ENCODE peak calls at places on chromosomes 12 and 14, in ten cellular contexts. V is bronchial epithelial cell, G is omental fat pad, Y is fibroblast of lung, N is right atrium auricular region, O is GM10248, K is tibial nerve, L is HCT116, B is brain microvascular endothelial cell, A is A549. R is an unnamed sample.
A peak's percentile ranks its signal among the peaks of the same experiment; 100 is the strongest.

GRCh38 chr12:113214938-113215400 is 6.3 kb upstream of the TPCN1 start:
- DNase-seq in K (peak; percentile 86), G (no peak), A (peak; percentile 79), L (peak; percentile 93), V (peak; percentile 85), Y (peak; percentile 99), N (peak; percentile 92), O (no peak), B (peak; percentile 97), R (peak; percentile 97)

GRCh38 chr12:53972152-53972702 is 699 bp upstream of the HOXC11 start:
- DNase-seq in V (peak; percentile 4), L (no peak), K (no peak), Y (no peak), G (no peak), N (no peak), B (no peak), A (no peak), O (no peak), R (no peak)

GRCh38 chr14:89436274-89436656 is 19.2 kb upstream of the FOXN3 start:
- DNase-seq in V (no peak), O (no peak), L (no peak), B (no peak), G (no peak), Y (no peak), A (no peak), K (no peak), N (no peak), R (no peak)

GRCh38 chr12:4833511-4833910 is 76.2 kb upstream of the KCNA1 start:
- DNase-seq in V (no peak), G (no peak), K (no peak), Y (no peak), A (no peak), B (no peak), O (no peak), N (no peak), L (no peak), R (no peak)

GRCh38 chr14:106268013-106268727 is 741.8 kb downstream of the TMEM121 start:
- DNase-seq in K (no peak), B (no peak), N (no peak), L (no peak), A (no peak), G (no peak), O (peak; percentile 20), V (no peak), Y (no peak), R (no peak)

GRCh38 chr12:104671407-104672095 is 214.8 kb downstream of the CHST11 start:
- DNase-seq in A (peak; percentile 89), L (peak; percentile 93), Y (peak; percentile 81), N (peak; percentile 95), K (peak; percentile 81), O (peak; percentile 79), V (peak; percentile 94), B (peak; percentile 81), G (peak; percentile 92), R (peak; percentile 84)

GRCh38 chr12:19482551-19483109 is 43.3 kb downstream of the AEBP2 start:
- DNase-seq in L (no peak), V (peak; percentile 44), O (peak; percentile 53), N (no peak), K (no peak), Y (no peak), G (no peak), B (peak; percentile 36), A (no peak), R (no peak)

GRCh38 chr14:22770481-22771187 is 4.1 kb downstream of the OXA1L start:
- DNase-seq in G (no peak), A (no peak), L (no peak), O (no peak), N (no peak), Y (no peak), V (no peak), K (no peak), B (no peak), R (no peak)

GRCh38 chr12:32270818-32271710 is 128.3 kb upstream of the FGD4 start:
- DNase-seq in L (no peak), O (no peak), N (no peak), A (no peak), Y (peak; percentile 77), B (peak; percentile 42), V (peak; percentile 5), G (no peak), K (no peak), R (peak; percentile 36)

GRCh38 chr12:76478045-76478444 is 81.5 kb downstream of the OSBPL8 start:
- DNase-seq in A (no peak), N (no peak), Y (no peak), O (no peak), B (no peak), G (no peak), L (no peak), K (no peak), V (no peak), R (no peak)

GRCh38 chr12:95083938-95084337 is 10.5 kb upstream of the NR2C1 start:
- DNase-seq in K (peak; percentile 60), N (no peak), Y (peak; percentile 84), G (no peak), A (no peak), L (no peak), V (no peak), B (peak; percentile 32), O (no peak), R (peak; percentile 78)

GRCh38 chr12:127560041-127560478 is 706.9 kb upstream of the TMEM132C start:
- DNase-seq in Y (no peak), A (no peak), B (no peak), O (no peak), N (no peak), L (no peak), V (no peak), G (no peak), K (no peak), R (no peak)

GRCh38 chr12:56188786-56189335 is 422 bp downstream of the SMARCC2 start:
- DNase-seq in N (no peak), L (no peak), Y (no peak), O (peak; percentile 29), K (no peak), B (no peak), V (no peak), G (no peak), A (peak; percentile 36), R (no peak)

GRCh38 chr14:100562751-100563150 is 24.5 kb downstream of the BEGAIN start:
- DNase-seq in N (no peak), B (no peak), G (no peak), Y (no peak), A (no peak), O (no peak), V (no peak), L (no peak), K (no peak), R (no peak)

GRCh38 chr12:120669055-120669828 is 17.7 kb upstream of the MLEC start:
- DNase-seq in N (no peak), Y (peak; percentile 13), A (no peak), V (no peak), B (no peak), O (no peak), L (no peak), G (no peak), K (peak; percentile 14), R (no peak)

GRCh38 chr14:73457935-73458218 is 469 bp downstream of the NUMB start:
- DNase-seq in B (no peak), V (no peak), A (no peak), K (peak; percentile 29), N (no peak), O (no peak), L (no peak), G (no peak), Y (no peak), R (no peak)

GRCh38 chr12:90250766-90251165 is 542.1 kb upstream of the ATP2B1 start:
- DNase-seq in N (peak; percentile 61), O (peak; percentile 8), Y (peak; percentile 35), V (no peak), A (no peak), K (peak; percentile 64), B (no peak), L (no peak), G (no peak), R (peak; percentile 58)

GRCh38 chr12:57166971-57167371 is 19.6 kb upstream of the LRP1-AS start:
- DNase-seq in N (no peak), Y (peak; percentile 87), V (peak; percentile 96), L (no peak), K (no peak), O (no peak), B (peak; percentile 68), A (peak; percentile 90), G (no peak), R (peak; percentile 76)

GRCh38 chr14:20657216-20658211 is 16.0 kb upstream of the OR6S1 start:
- DNase-seq in K (no peak), L (peak; percentile 96), N (peak; percentile 11), Y (no peak), V (peak; percentile 76), B (peak; percentile 49), O (no peak), A (peak; percentile 83), G (no peak), R (no peak)
- TF ChIP-seq CTCF in K (no peak), L (peak; percentile 81), N (no peak), Y (no peak), V (peak; percentile 55), B (peak; percentile 37), O (no peak), A (peak; percentile 30), G (no peak), R (no peak)

DNA sequence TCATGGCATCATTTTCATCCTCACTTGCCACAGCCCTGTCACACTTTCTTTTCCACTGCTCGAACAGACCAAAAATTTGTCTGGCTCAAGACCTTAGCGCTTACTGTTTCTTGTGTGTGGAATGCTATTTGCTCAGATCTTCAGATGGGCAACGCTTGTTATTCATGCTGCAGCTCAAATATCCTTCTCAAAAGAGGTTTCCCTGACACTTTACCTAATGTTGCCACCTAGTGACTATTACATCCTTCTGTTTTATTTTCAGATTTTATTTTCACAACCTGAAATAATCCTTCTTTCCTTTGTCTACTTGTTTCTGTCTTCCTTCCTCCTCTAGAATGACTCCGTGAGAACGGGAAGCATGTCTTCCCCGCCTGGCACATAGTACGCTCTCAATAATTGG is 5.6 kb downstream of the FBXO33 start:
- DNase-seq in O (no peak), N (no peak), V (peak; percentile 55), L (no peak), G (no peak), Y (peak; percentile 71), K (no peak), A (no peak), B (peak; percentile 9), R (peak; percentile 73)
- TF ChIP-seq CTCF in O (peak; percentile 12), N (no peak), V (peak; percentile 22), L (peak; percentile 31), G (no peak), Y (peak; percentile 29), K (no peak), A (peak; percentile 54), B (peak; percentile 20), R (peak; percentile 28)

GRCh38 chr12:12796171-12796570 is 10.7 kb downstream of the APOLD1 start:
- DNase-seq in V (no peak), G (no peak), K (no peak), A (no peak), B (no peak), O (no peak), Y (no peak), N (no peak), L (no peak), R (no peak)
- TF ChIP-seq CTCF in V (no peak), G (no peak), K (no peak), A (no peak), B (no peak), O (no peak), Y (no peak), N (no peak), L (no peak), R (no peak)

GRCh38 chr14:21023817-21024667 is 819 bp downstream of the NDRG2 start:
- DNase-seq in Y (no peak), L (no peak), K (no peak), V (no peak), A (no peak), B (no peak), N (no peak), G (no peak), O (no peak), R (no peak)
- TF ChIP-seq CTCF in Y (no peak), L (no peak), K (no peak), V (no peak), A (no peak), B (no peak), N (no peak), G (no peak), O (no peak), R (no peak)